ENCODE peak calls at places on chromosomes 6 and 20, in eight cellular contexts. Q is astrocyte; W is HFFc6; N is HFF-Myc; C is CD4-positive, alpha-beta T cell; G is stomach; F is GM10248; I is endothelial cell. S is an unnamed sample.

GRCh38 chr6:55293116-55293515 is 34.2 kb upstream of the GFRAL start:
- DNase-seq in I (no peak), C (no peak), W (peak; percentile 11), N (no peak), F (peak; percentile 8), Q (no peak), G (no peak), S (no peak)

GRCh38 chr6:16562498-16562897 is 198.8 kb downstream of the ATXN1 start:
- DNase-seq in G (no peak), C (no peak), Q (peak; percentile 59), I (no peak), F (no peak), N (no peak), W (no peak), S (no peak)

GRCh38 chr6:52929321-52930164 is 20.0 kb upstream of the GSTA3 start:
- DNase-seq in W (peak; percentile 93), N (peak; percentile 30), Q (peak; percentile 87), I (no peak), C (no peak), G (peak; percentile 66), F (no peak), S (no peak)

GRCh38 chr6:1622851-1623768 is 13.4 kb downstream of the FOXC1 start:
- DNase-seq in N (no peak), W (no peak), I (no peak), Q (no peak), G (peak; percentile 23), C (no peak), F (no peak), S (no peak)

GRCh38 chr20:19583532-19584175 is 174.4 kb upstream of the RIN2 start:
- DNase-seq in Q (no peak), G (peak; percentile 85), F (peak; percentile 71), W (peak; percentile 7), N (no peak), I (peak; percentile 91), C (no peak), S (peak; percentile 79)

GRCh38 chr6:15413558-15414257 is 167.8 kb downstream of the JARID2 start:
- DNase-seq in C (no peak), W (no peak), N (no peak), G (no peak), F (no peak), Q (peak; percentile 52), I (no peak), S (no peak)

GRCh38 chr6:139250296-139251274 is 41.2 kb downstream of the TXLNB start:
- DNase-seq in N (peak; percentile 21), F (peak; percentile 69), C (peak; percentile 39), G (peak; percentile 54), W (peak; percentile 17), I (peak; percentile 74), Q (no peak), S (peak; percentile 21)

GRCh38 chr20:54156522-54156921 is 17.3 kb downstream of the CYP24A1 start:
- DNase-seq in C (no peak), N (no peak), W (no peak), I (no peak), G (no peak), Q (no peak), F (no peak), S (no peak)

GRCh38 chr20:51204051-51204450 is 181.1 kb upstream of the KCNG1 start:
- DNase-seq in F (no peak), G (no peak), C (no peak), N (no peak), W (no peak), Q (no peak), I (no peak), S (no peak)

GRCh38 chr20:48187891-48188290 is 402.6 kb upstream of the SULF2 start:
- DNase-seq in N (no peak), Q (peak; percentile 96), G (no peak), I (no peak), W (no peak), C (no peak), F (no peak), S (no peak)

DNA sequence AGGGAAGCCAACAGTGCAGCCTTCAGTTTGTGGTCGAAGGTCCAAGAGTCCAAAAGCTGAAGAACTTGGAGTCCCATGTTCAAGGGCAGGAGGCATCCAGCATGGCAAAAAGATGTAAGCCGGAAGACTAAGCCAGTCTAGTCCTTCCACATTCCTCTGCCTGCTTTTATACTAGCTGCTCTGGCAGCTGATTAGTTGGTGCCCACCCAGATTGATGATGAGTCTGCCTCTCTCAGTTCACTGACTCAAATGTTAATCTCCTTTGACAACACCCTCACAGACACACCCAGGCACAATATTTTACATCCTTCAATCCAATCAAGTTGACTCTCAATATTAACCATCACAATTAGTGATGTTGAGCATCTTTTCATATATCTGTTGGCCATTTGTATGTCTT is 23.1 kb upstream of the PHIP start:
- DNase-seq in N (no peak), W (no peak), C (no peak), Q (no peak), G (no peak), I (no peak), F (no peak), S (no peak)
- TF ChIP-seq CTCF in N (no peak), W (no peak), C (no peak), Q (no peak), G (no peak), I (no peak), F (no peak), S (no peak)

DNA sequence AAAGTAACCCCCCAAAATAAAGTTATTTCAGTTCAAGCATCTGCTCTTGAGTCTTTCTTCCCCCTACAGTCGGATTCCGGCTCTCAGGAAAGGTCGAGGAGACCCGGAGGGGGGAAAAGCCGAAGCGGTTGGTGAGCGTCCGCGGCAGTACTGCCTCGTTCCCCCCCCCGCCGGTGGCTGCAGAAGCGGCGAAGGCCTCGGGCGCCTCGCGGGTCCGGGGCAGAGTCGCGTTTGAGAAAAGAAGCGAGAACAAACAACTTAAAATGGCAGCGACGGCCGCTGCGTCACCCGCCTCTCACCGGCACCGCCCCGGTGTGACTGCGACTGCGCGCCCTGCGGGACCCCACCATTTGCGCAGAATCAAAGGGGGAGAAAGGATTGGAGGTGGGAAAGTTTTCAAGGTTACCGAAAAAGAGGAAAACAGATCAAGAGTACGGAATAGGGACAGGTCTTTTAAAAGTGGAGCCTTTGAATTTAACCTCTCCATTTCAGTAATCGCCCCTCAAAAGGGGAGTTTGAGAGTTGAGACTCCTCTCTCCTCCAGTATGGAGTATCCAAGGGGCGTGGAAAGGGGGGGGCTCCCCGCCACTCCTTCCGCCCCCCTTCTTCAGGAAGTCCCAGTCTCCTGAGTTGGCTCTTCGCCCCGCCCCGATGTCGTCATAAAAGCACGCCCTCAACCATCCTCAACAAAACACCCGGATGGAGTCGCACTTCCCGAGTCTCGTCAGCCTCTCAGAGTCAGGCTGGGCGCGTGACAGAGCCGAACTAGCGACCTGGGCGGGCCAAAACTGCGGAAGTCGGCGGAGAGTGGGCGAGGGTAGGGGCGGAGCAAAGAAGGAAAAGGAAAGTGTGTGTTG is 1.9 kb upstream of the C6orf62 start:
- DNase-seq in G (peak; percentile 100), Q (peak; percentile 99), N (peak; percentile 99), F (peak; percentile 97), C (peak; percentile 100), W (peak; percentile 100), I (peak; percentile 98), S (peak; percentile 98)
- TF ChIP-seq CTCF in G (peak; percentile 4), Q (no peak), N (no peak), F (no peak), C (no peak), W (no peak), I (no peak), S (no peak)

GRCh38 chr6:100257661-100258395 is 206.9 kb downstream of the SIM1 start:
- DNase-seq in C (no peak), I (no peak), G (no peak), F (peak; percentile 10), N (peak; percentile 47), Q (peak; percentile 68), W (peak; percentile 77), S (no peak)
- TF ChIP-seq CTCF in C (no peak), I (no peak), G (no peak), F (no peak), N (no peak), Q (no peak), W (peak; percentile 65), S (no peak)

GRCh38 chr6:27495386-27496135 is 22.7 kb upstream of the ZNF184 start:
- DNase-seq in Q (peak; percentile 88), C (no peak), I (peak; percentile 66), G (no peak), F (peak; percentile 51), W (peak; percentile 97), N (peak; percentile 85), S (no peak)
- TF ChIP-seq CTCF in Q (peak; percentile 16), C (no peak), I (no peak), G (no peak), F (no peak), W (peak; percentile 71), N (no peak), S (no peak)

GRCh38 chr20:63325021-63325471 is 32.1 kb downstream of the COL20A1 start:
- DNase-seq in N (no peak), F (no peak), C (no peak), W (no peak), Q (no peak), I (no peak), G (no peak), S (no peak)

GRCh38 chr20:63322146-63322922 is 29.3 kb downstream of the COL20A1 start:
- DNase-seq in C (no peak), N (no peak), I (no peak), W (no peak), Q (no peak), F (no peak), G (no peak), S (no peak)

GRCh38 chr20:63321148-63321831 is 28.3 kb downstream of the COL20A1 start:
- DNase-seq in G (no peak), Q (peak; percentile 22), W (peak; percentile 41), N (no peak), I (no peak), C (no peak), F (no peak), S (no peak)

GRCh38 chr20:63322923-63323253 is 29.9 kb downstream of the COL20A1 start:
- DNase-seq in Q (no peak), G (no peak), C (no peak), W (no peak), N (no peak), I (no peak), F (no peak), S (no peak)

GRCh38 chr20:63323298-63323820 is 30.4 kb downstream of the COL20A1 start:
- DNase-seq in N (no peak), Q (no peak), I (no peak), F (no peak), G (no peak), W (no peak), C (no peak), S (no peak)
- TF ChIP-seq CTCF in N (no peak), Q (no peak), I (no peak), F (no peak), G (no peak), W (peak; percentile 41), C (no peak), S (no peak)

S was measured in progenitor cell of endocrine pancreas.